ENCODE peak calls at places on chromosome 15, in nine cellular contexts. R is epithelial cell of esophagus, G is esophagus squamous epithelium, M is mesothelial cell of epicardium, S is stomach, V is uterus, Y is GM23338, O is neural crest cell, B is AG09309. I is an unnamed sample.

GRCh38 chr15:70703483-70703882 is 59.9 kb downstream of the UACA start:
- DNase-seq in V (no peak), R (peak), B (no peak), M (no peak), O (no peak), Y (peak), G (no peak), S (no peak), I (peak)

GRCh38 chr15:74511583-74511982 is 29.4 kb upstream of the ARID3B start:
- DNase-seq in B (no peak), M (no peak), G (no peak), Y (no peak), R (no peak), V (no peak), S (no peak), O (no peak), I (no peak)

GRCh38 chr15:47374222-47374621 is 343.1 kb upstream of the SEMA6D start:
- DNase-seq in V (no peak), G (no peak), R (peak), S (no peak), M (no peak), B (no peak), Y (peak), O (no peak), I (no peak)

GRCh38 chr15:40091861-40092415 is 16.7 kb downstream of the BMF start:
- DNase-seq in S (no peak), B (no peak), G (no peak), Y (peak), M (no peak), V (peak), O (no peak), R (no peak), I (no peak)

GRCh38 chr15:80887148-80887547 is 102.5 kb downstream of the MESD start:
- DNase-seq in M (no peak), B (no peak), S (no peak), O (no peak), Y (peak), V (no peak), G (no peak), R (peak), I (no peak)

GRCh38 chr15:66108483-66109270 is 144.9 kb downstream of the MEGF11 start:
- DNase-seq in S (no peak), R (no peak), M (no peak), G (no peak), V (no peak), Y (no peak), B (no peak), O (no peak), I (no peak)

GRCh38 chr15:79539426-79539825 is 107.3 kb downstream of the MINAR1 start:
- DNase-seq in O (no peak), G (no peak), B (no peak), M (no peak), V (no peak), Y (no peak), S (no peak), R (peak), I (no peak)

GRCh38 chr15:39936187-39936586 is 2.3 kb downstream of the EIF2AK4 start:
- DNase-seq in R (peak), G (no peak), V (no peak), S (no peak), M (no peak), B (no peak), O (no peak), Y (no peak), I (no peak)

GRCh38 chr15:98548172-98548971 is 100.0 kb upstream of the IGF1R start:
- DNase-seq in G (peak), R (peak), B (no peak), Y (peak), S (peak), V (peak), O (peak), M (peak), I (peak)

GRCh38 chr15:20348900-20349773 is 192.5 kb downstream of the GOLGA6L6 start:
- DNase-seq in G (no peak), B (no peak), R (no peak), Y (no peak), O (no peak), M (peak), S (peak), V (peak), I (no peak)

GRCh38 chr15:71296032-71296686 is 180.9 kb downstream of the THSD4 start:
- DNase-seq in M (no peak), Y (no peak), O (no peak), R (peak), V (no peak), B (peak), G (no peak), S (no peak), I (peak)

GRCh38 chr15:90071220-90071807 is 31.0 kb downstream of the IDH2 start:
- DNase-seq in Y (peak), S (peak), O (peak), M (no peak), V (peak), R (peak), G (peak), B (peak), I (peak)

GRCh38 chr15:44588541-44588940 is 51.6 kb downstream of the EIF3J start:
- DNase-seq in G (no peak), S (no peak), B (no peak), V (no peak), Y (no peak), R (no peak), O (no peak), M (no peak), I (no peak)

GRCh38 chr15:80710635-80711553 is 15.8 kb downstream of the ABHD17C start:
- DNase-seq in B (no peak), S (no peak), G (no peak), O (no peak), R (peak), M (no peak), V (no peak), Y (no peak), I (no peak)

GRCh38 chr15:101153801-101154656 is 97.8 kb downstream of the CHSY1 start:
- DNase-seq in R (no peak), S (no peak), Y (no peak), B (no peak), G (no peak), O (no peak), M (no peak), V (no peak), I (no peak)

GRCh38 chr15:68482246-68482645 is 50.3 kb upstream of the ITGA11 start:
- DNase-seq in V (no peak), G (no peak), O (no peak), M (no peak), Y (no peak), B (no peak), R (no peak), S (no peak), I (no peak)

GRCh38 chr15:25790003-25790660 is 73.0 kb downstream of the ATP10A start:
- DNase-seq in M (no peak), Y (peak), G (no peak), V (peak), R (no peak), S (peak), O (no peak), B (peak), I (no peak)

GRCh38 chr15:38578626-38579025 is 14.0 kb upstream of the RASGRP1 start:
- DNase-seq in R (no peak), M (no peak), Y (no peak), S (no peak), V (no peak), G (no peak), O (no peak), B (no peak), I (no peak)

GRCh38 chr15:45254405-45255293 is 2.6 kb downstream of the SLC28A2 start:
- DNase-seq in V (no peak), R (peak), S (no peak), O (no peak), B (peak), Y (no peak), G (no peak), M (no peak), I (peak)

GRCh38 chr15:68696532-68697363 is 118.0 kb downstream of the CORO2B start:
- DNase-seq in V (no peak), R (no peak), B (no peak), G (no peak), S (no peak), M (no peak), O (no peak), Y (no peak), I (no peak)

GRCh38 chr15:28094732-28095521 is 4.2 kb downstream of the OCA2 start:
- DNase-seq in R (no peak), V (no peak), M (no peak), O (no peak), G (no peak), B (no peak), Y (peak), S (peak), I (peak)

GRCh38 chr15:80778964-80779657 is at the start of gene CEMIP:
- DNase-seq in O (peak), B (peak), S (peak), Y (peak), G (no peak), V (peak), M (peak), R (peak), I (peak)

GRCh38 chr15:67735896-67736295 is 89.4 kb upstream of the SKOR1 start:
- DNase-seq in V (no peak), G (no peak), Y (no peak), S (no peak), O (no peak), R (no peak), M (no peak), B (no peak), I (no peak)

GRCh38 chr15:41971893-41972340 is 440 bp downstream of the EHD4 start:
- DNase-seq in S (peak), O (peak), G (no peak), R (no peak), V (no peak), M (no peak), Y (peak), B (no peak), I (peak)

GRCh38 chr15:60899322-60899966 is 329.7 kb downstream of the RORA start:
- DNase-seq in S (no peak), V (no peak), B (no peak), M (no peak), O (no peak), Y (no peak), G (no peak), R (no peak), I (no peak)

GRCh38 chr15:60899967-60900356 is 329.1 kb downstream of the RORA start:
- DNase-seq in V (no peak), M (no peak), B (no peak), G (no peak), R (no peak), Y (no peak), S (no peak), O (no peak), I (no peak)

GRCh38 chr15:60901647-60902046 is 327.5 kb downstream of the RORA start:
- DNase-seq in S (no peak), V (no peak), M (no peak), R (no peak), G (no peak), Y (no peak), O (no peak), B (no peak), I (no peak)

GRCh38 chr15:60903221-60903620 is 325.9 kb downstream of the RORA start:
- DNase-seq in V (no peak), O (no peak), G (no peak), M (no peak), B (no peak), S (no peak), Y (no peak), R (no peak), I (no peak)

DNA sequence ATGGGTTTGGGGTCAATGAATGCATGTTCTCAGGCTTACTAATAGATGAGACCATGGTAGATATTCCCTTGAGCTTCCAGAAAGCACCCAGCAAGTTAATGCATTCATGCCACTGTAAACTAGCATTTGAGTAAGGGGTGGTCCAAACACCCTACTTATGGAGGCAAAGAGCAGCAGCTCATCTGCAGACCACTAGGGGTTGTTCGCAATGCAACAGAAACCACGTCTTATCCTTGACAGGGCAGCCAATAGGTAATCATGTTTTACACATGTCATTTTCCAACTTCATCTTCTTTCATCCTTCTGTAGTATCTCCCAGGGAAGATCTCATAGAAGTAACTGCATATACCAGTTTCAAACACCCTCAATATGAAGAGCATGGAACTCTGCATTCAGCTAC is 330.2 kb downstream of the RORA start:
- DNase-seq in V (no peak), S (no peak), G (no peak), Y (peak), R (no peak), O (no peak), B (no peak), M (no peak), I (no peak)
- TF ChIP-seq CTCF in V (no peak), S (no peak), G (no peak), Y (peak), R (no peak), O (no peak), B (no peak), M (no peak), I (no peak)

GRCh38 chr15:62709261-62709660 is 333.3 kb upstream of the TPM1 start:
- DNase-seq in V (no peak), G (no peak), R (no peak), Y (peak), M (no peak), B (no peak), O (no peak), S (no peak), I (no peak)

GRCh38 chr15:62708470-62708869 is 334.1 kb upstream of the TPM1 start:
- DNase-seq in O (no peak), V (no peak), B (no peak), R (no peak), M (no peak), Y (no peak), S (no peak), G (no peak), I (no peak)

GRCh38 chr15:62711691-62712454 is 330.7 kb upstream of the TPM1 start:
- DNase-seq in R (peak), O (no peak), Y (no peak), G (no peak), B (no peak), S (no peak), V (no peak), M (no peak), I (no peak)

DNA sequence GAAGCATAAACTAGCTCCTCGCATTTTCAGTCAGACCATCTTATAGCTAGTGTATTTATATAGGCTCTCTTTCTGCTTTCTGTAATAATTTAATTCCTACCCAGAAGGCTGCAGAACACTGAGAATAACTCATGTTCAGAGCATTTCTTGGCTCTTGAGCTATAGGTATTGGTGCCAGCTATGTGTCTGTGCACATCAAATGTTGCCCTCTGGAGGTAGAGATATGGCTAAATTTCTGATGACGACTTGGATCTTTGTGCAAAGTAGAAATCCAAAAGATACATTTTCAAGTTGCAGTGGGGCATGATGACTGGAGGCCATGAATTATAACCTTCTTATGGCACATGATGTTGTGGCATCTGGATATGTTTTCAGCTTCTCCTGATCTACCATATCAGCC is 336.2 kb upstream of the TPM1 start:
- DNase-seq in B (no peak), R (peak), G (no peak), S (no peak), O (no peak), Y (no peak), M (no peak), V (no peak), I (no peak)
- TF ChIP-seq CTCF in B (no peak), R (peak), G (peak), S (no peak), O (no peak), Y (no peak), M (no peak), V (no peak), I (no peak)

DNA sequence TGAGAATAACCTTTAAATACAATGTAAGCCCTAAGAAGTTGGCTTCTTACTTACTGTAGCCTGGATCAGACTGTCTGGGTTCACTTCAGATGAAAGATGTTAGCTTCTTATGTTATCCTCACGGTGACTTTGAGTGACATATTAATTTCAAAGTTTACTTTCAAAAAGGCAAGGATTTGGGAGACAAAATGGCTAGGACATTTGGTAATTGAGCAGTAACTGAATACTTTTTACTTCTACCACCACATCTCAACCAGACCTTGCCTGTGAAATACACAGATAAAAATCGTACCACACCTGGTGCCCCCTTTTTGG is 36.0 kb upstream of the BNIP2 start:
- DNase-seq in V (no peak), S (no peak), Y (no peak), B (no peak), G (no peak), M (no peak), R (no peak), O (no peak), I (no peak)
- TF ChIP-seq CTCF in V (no peak), S (no peak), Y (no peak), B (no peak), G (no peak), M (no peak), R (no peak), O (no peak), I (peak)

DNA sequence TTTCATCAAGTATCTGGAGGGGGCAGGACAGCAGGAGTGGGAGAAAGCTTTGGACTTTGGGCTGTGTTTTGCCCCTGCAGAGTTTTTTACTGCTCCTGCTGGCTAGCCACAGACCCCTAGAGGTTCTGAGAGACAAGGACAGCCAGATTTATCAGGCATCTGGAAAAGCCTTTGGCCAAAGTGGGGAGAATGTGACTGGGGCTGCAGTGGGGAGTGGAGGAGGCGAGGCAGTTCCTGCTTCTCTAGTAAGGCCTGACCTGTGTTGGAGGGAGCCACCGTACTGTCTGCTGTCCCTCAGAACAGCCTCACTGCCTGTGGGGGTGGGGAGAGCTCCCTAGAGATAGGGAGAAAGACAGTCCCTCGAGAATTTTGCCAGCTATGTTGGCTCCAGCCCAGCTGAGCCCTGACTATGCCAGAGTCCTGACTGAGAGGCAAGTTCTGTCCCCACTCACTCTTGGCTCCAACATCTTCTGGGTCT is 2.2 kb downstream of the ALPK3 start:
- DNase-seq in V (no peak), S (no peak), B (no peak), Y (peak), M (no peak), O (no peak), G (no peak), R (no peak), I (no peak)
- TF ChIP-seq CTCF in V (no peak), S (no peak), B (no peak), Y (no peak), M (no peak), O (peak), G (no peak), R (no peak), I (peak)

I was measured in Calu3.